ENCODE peak calls at places on chromosomes 6 and 20, in six cellular contexts. D, V, F, C, K and I are unnamed samples.
A peak's percentile ranks its signal among the peaks of the same experiment; 100 is the strongest.

GRCh38 chr6:23498013-23498412 is 628.0 kb upstream of the NRSN1 start:
- DNase-seq in C (no peak), K (no peak), F (no peak), D (no peak), V (no peak), I (no peak)

GRCh38 chr20:35952480-35953410 is 1.6 kb downstream of the SCAND1 start:
- DNase-seq in D (peak; percentile 66), F (peak; percentile 15), V (peak; percentile 45), K (no peak), C (peak; percentile 84), I (peak; percentile 27)

GRCh38 chr6:114304304-114304887 is 38.4 kb downstream of the HS3ST5 start:
- DNase-seq in C (peak; percentile 25), D (peak; percentile 19), K (no peak), F (no peak), V (no peak), I (peak; percentile 19)

GRCh38 chr20:62352402-62353288 is 14.5 kb downstream of the LAMA5 start:
- DNase-seq in V (no peak), C (no peak), D (no peak), F (peak; percentile 66), K (no peak), I (no peak)

GRCh38 chr6:14502551-14502950 is 385.0 kb downstream of the CD83 start:
- DNase-seq in V (peak; percentile 77), C (no peak), D (no peak), F (no peak), K (no peak), I (no peak)

GRCh38 chr6:2110504-2110903 is 134.9 kb downstream of the GMDS start:
- DNase-seq in D (no peak), V (no peak), C (no peak), K (peak; percentile 1), F (no peak), I (peak; percentile 49)

GRCh38 chr6:106739387-106739786 is 110.0 kb downstream of the QRSL1 start:
- DNase-seq in V (no peak), F (peak; percentile 34), C (no peak), D (no peak), K (no peak), I (no peak)

GRCh38 chr6:84457276-84457675 is 229.8 kb upstream of the CEP162 start:
- DNase-seq in C (no peak), V (no peak), F (no peak), K (no peak), D (no peak), I (peak; percentile 89)

GRCh38 chr20:23629017-23629541 is 8.7 kb downstream of the CST3 start:
- DNase-seq in K (no peak), D (peak; percentile 98), C (no peak), F (peak; percentile 68), V (peak; percentile 13), I (peak; percentile 86)

GRCh38 chr6:36627801-36628246 is 33.7 kb downstream of the SRSF3 start:
- DNase-seq in C (no peak), K (no peak), F (no peak), V (no peak), D (no peak), I (peak; percentile 74)

GRCh38 chr6:53342210-53342609 is 6.5 kb downstream of the ELOVL5 start:
- DNase-seq in K (no peak), D (no peak), C (no peak), V (no peak), F (no peak), I (no peak)

GRCh38 chr6:90537723-90538407 is 49.0 kb downstream of the MAP3K7 start:
- DNase-seq in C (peak; percentile 89), D (no peak), K (peak; percentile 1), V (peak; percentile 23), F (no peak), I (no peak)
- TF ChIP-seq MYC in C (peak; percentile 10), D (no peak), K (no peak), V (no peak), F (no peak), I (no peak)

GRCh38 chr6:129886401-129887155 is 25.5 kb upstream of the TMEM244 start:
- DNase-seq in F (no peak), D (no peak), C (no peak), K (no peak), V (no peak), I (no peak)

GRCh38 chr6:129893513-129894098 is 32.5 kb upstream of the TMEM244 start:
- DNase-seq in C (peak; percentile 30), D (no peak), V (peak; percentile 46), K (no peak), F (no peak), I (peak; percentile 58)

GRCh38 chr6:129890701-129891100 is 29.6 kb upstream of the TMEM244 start:
- DNase-seq in V (peak; percentile 49), K (no peak), D (no peak), C (no peak), F (no peak), I (no peak)

GRCh38 chr6:129890164-129890563 is 29.0 kb upstream of the TMEM244 start:
- DNase-seq in V (peak; percentile 14), F (no peak), C (peak; percentile 24), K (no peak), D (no peak), I (peak; percentile 39)

DNA sequence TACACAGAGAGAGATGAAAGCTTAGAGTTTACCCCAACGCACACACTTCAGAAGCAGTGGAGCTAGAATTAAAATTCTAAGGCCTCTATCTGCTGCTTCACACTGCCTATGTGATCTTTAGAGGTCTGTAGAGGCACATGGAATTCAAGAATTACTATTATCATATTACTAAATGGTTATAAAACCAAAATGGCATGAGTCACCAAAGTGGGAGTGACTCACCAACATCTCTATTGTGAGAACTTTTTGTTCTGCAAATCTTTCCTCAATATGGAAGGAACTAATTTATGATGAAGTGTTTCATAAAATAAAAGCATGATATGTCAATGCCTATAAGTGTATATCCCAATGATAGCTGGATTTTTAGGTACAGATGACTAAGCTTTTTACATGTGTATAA is 28.5 kb upstream of the TMEM244 start:
- DNase-seq in F (no peak), D (no peak), V (no peak), K (no peak), C (peak; percentile 36), I (peak; percentile 77)
- TF ChIP-seq MYC in F (no peak), D (no peak), V (no peak), K (no peak), C (no peak), I (no peak)

GRCh38 chr6:145815351-145815772 is 767 bp upstream of the FBXO30 start:
- DNase-seq in V (peak; percentile 52), K (no peak), D (no peak), F (peak; percentile 33), C (peak; percentile 47), I (no peak)
- TF ChIP-seq MYC in V (no peak), K (no peak), D (no peak), F (no peak), C (no peak), I (no peak)

DNA sequence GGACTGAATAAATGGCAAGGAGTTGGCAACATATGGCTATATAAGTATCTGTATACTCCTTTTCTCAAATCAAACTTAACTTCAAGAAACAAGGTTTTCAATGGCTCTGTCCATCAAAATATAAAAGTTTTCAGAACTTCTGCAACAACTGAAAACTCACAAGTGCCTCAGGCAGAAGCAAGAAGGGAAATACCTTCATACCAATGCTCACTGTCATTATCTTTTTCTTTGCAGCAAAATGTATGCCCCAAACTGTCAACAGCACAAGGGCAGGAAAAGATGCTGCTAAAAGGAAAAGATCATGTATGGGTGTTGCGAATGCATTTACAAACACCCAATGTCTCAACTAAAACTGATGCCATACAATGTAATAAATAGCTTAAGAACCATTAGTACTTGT is 45.9 kb downstream of the PTPRK start:
- DNase-seq in F (no peak), C (no peak), D (no peak), V (no peak), K (no peak), I (no peak)
- TF ChIP-seq MYC in F (no peak), C (no peak), D (no peak), V (no peak), K (no peak), I (no peak)